ENCODE peak calls at places on chromosomes 1 and 21, in eight cellular contexts. One of them, this sample, is unnamed.
A peak's percentile ranks its signal among the peaks of the same experiment; 100 is the strongest.

GRCh38 chr21:31509108-31510017 is 150.1 kb upstream of the SOD1 start:
- DNase-seq in BE2C: peak; percentile 59
- DNase-seq in anterior cingulate cortex: no peak
- DNase-seq in brain microvascular endothelial cell: peak; percentile 63
- DNase-seq in C1 segment of cervical spinal cord: no peak
- DNase-seq in ovary: no peak
- DNase-seq in stromal cell of bone marrow: no peak
- DNase-seq in left kidney: no peak
- DNase-seq in this sample: peak; percentile 65

GRCh38 chr1:183356534-183357182 is 61.5 kb downstream of the NMNAT2 start:
- DNase-seq in left kidney: no peak
- DNase-seq in ovary: no peak
- DNase-seq in BE2C: no peak
- DNase-seq in stromal cell of bone marrow: no peak
- DNase-seq in C1 segment of cervical spinal cord: no peak
- DNase-seq in anterior cingulate cortex: no peak
- DNase-seq in brain microvascular endothelial cell: no peak
- DNase-seq in this sample: no peak

GRCh38 chr21:46181953-46182547 is 2.2 kb downstream of the SPATC1L start:
- DNase-seq in BE2C: no peak
- DNase-seq in stromal cell of bone marrow: no peak
- DNase-seq in left kidney: no peak
- DNase-seq in brain microvascular endothelial cell: no peak
- DNase-seq in ovary: no peak
- DNase-seq in anterior cingulate cortex: no peak
- DNase-seq in C1 segment of cervical spinal cord: no peak
- DNase-seq in this sample: no peak

GRCh38 chr1:180994262-180994661 is 28.4 kb downstream of the STX6 start:
- DNase-seq in BE2C: no peak
- DNase-seq in stromal cell of bone marrow: no peak
- DNase-seq in ovary: no peak
- DNase-seq in anterior cingulate cortex: no peak
- DNase-seq in brain microvascular endothelial cell: peak; percentile 22
- DNase-seq in left kidney: no peak
- DNase-seq in C1 segment of cervical spinal cord: no peak
- DNase-seq in this sample: no peak

GRCh38 chr1:242530761-242531160 is 6.3 kb upstream of the PLD5 start:
- DNase-seq in left kidney: no peak
- DNase-seq in ovary: no peak
- DNase-seq in stromal cell of bone marrow: no peak
- DNase-seq in C1 segment of cervical spinal cord: no peak
- DNase-seq in brain microvascular endothelial cell: no peak
- DNase-seq in anterior cingulate cortex: no peak
- DNase-seq in BE2C: no peak
- DNase-seq in this sample: no peak

GRCh38 chr1:226644541-226645176 is 94.4 kb downstream of the ITPKB start:
- DNase-seq in stromal cell of bone marrow: no peak
- DNase-seq in BE2C: no peak
- DNase-seq in brain microvascular endothelial cell: no peak
- DNase-seq in ovary: no peak
- DNase-seq in C1 segment of cervical spinal cord: no peak
- DNase-seq in anterior cingulate cortex: no peak
- DNase-seq in left kidney: no peak
- DNase-seq in this sample: no peak

GRCh38 chr1:98081951-98082350 is 161.1 kb upstream of the DPYD start:
- DNase-seq in stromal cell of bone marrow: no peak
- DNase-seq in C1 segment of cervical spinal cord: no peak
- DNase-seq in left kidney: no peak
- DNase-seq in anterior cingulate cortex: no peak
- DNase-seq in BE2C: no peak
- DNase-seq in ovary: no peak
- DNase-seq in brain microvascular endothelial cell: no peak
- DNase-seq in this sample: no peak

GRCh38 chr1:46130144-46130543 is 2.3 kb downstream of the PIK3R3 start:
- DNase-seq in anterior cingulate cortex: no peak
- DNase-seq in stromal cell of bone marrow: no peak
- DNase-seq in C1 segment of cervical spinal cord: no peak
- DNase-seq in ovary: no peak
- DNase-seq in brain microvascular endothelial cell: no peak
- DNase-seq in left kidney: peak; percentile 10
- DNase-seq in BE2C: no peak
- DNase-seq in this sample: no peak

GRCh38 chr1:214380418-214380817 is 99.5 kb downstream of the SMYD2 start:
- DNase-seq in ovary: no peak
- DNase-seq in left kidney: peak; percentile 89
- DNase-seq in brain microvascular endothelial cell: no peak
- DNase-seq in stromal cell of bone marrow: no peak
- DNase-seq in BE2C: no peak
- DNase-seq in anterior cingulate cortex: no peak
- DNase-seq in C1 segment of cervical spinal cord: no peak
- DNase-seq in this sample: no peak

GRCh38 chr1:173473599-173474011 is 3.5 kb upstream of the PRDX6 start:
- DNase-seq in BE2C: no peak
- DNase-seq in stromal cell of bone marrow: no peak
- DNase-seq in anterior cingulate cortex: no peak
- DNase-seq in C1 segment of cervical spinal cord: no peak
- DNase-seq in left kidney: no peak
- DNase-seq in ovary: no peak
- DNase-seq in brain microvascular endothelial cell: peak; percentile 60
- DNase-seq in this sample: no peak

GRCh38 chr1:231194843-231195516 is 33.1 kb downstream of the TRIM67 start:
- DNase-seq in C1 segment of cervical spinal cord: no peak
- DNase-seq in stromal cell of bone marrow: no peak
- DNase-seq in BE2C: no peak
- DNase-seq in anterior cingulate cortex: no peak
- DNase-seq in brain microvascular endothelial cell: no peak
- DNase-seq in ovary: no peak
- DNase-seq in left kidney: no peak
- DNase-seq in this sample: peak; percentile 13

GRCh38 chr1:220497220-220497756 is 30.6 kb upstream of the MARK1 start:
- DNase-seq in BE2C: no peak
- DNase-seq in ovary: no peak
- DNase-seq in stromal cell of bone marrow: no peak
- DNase-seq in anterior cingulate cortex: no peak
- DNase-seq in left kidney: peak; percentile 75
- DNase-seq in C1 segment of cervical spinal cord: no peak
- DNase-seq in brain microvascular endothelial cell: no peak
- DNase-seq in this sample: no peak

GRCh38 chr1:236130372-236130771 is 12.0 kb upstream of the GPR137B start:
- DNase-seq in C1 segment of cervical spinal cord: no peak
- DNase-seq in brain microvascular endothelial cell: no peak
- DNase-seq in stromal cell of bone marrow: no peak
- DNase-seq in left kidney: no peak
- DNase-seq in ovary: no peak
- DNase-seq in anterior cingulate cortex: no peak
- DNase-seq in BE2C: no peak
- DNase-seq in this sample: no peak

GRCh38 chr1:115474166-115474565 is 136.1 kb upstream of the NGF start:
- DNase-seq in stromal cell of bone marrow: no peak
- DNase-seq in BE2C: no peak
- DNase-seq in C1 segment of cervical spinal cord: no peak
- DNase-seq in ovary: no peak
- DNase-seq in anterior cingulate cortex: no peak
- DNase-seq in brain microvascular endothelial cell: no peak
- DNase-seq in left kidney: no peak
- DNase-seq in this sample: no peak

GRCh38 chr1:97006044-97006676 is 284.6 kb downstream of the PTBP2 start:
- DNase-seq in left kidney: no peak
- DNase-seq in stromal cell of bone marrow: peak; percentile 37
- DNase-seq in C1 segment of cervical spinal cord: no peak
- DNase-seq in brain microvascular endothelial cell: peak; percentile 92
- DNase-seq in BE2C: peak; percentile 53
- DNase-seq in anterior cingulate cortex: peak; percentile 13
- DNase-seq in ovary: no peak
- DNase-seq in this sample: no peak

GRCh38 chr1:182662121-182662890 is 22.1 kb downstream of the RGS8 start:
- DNase-seq in ovary: no peak
- DNase-seq in stromal cell of bone marrow: no peak
- DNase-seq in brain microvascular endothelial cell: peak; percentile 11
- DNase-seq in anterior cingulate cortex: no peak
- DNase-seq in left kidney: no peak
- DNase-seq in C1 segment of cervical spinal cord: no peak
- DNase-seq in BE2C: no peak
- DNase-seq in this sample: no peak

GRCh38 chr1:6059866-6060265 is 14.2 kb downstream of the KCNAB2 start:
- DNase-seq in brain microvascular endothelial cell: no peak
- DNase-seq in anterior cingulate cortex: no peak
- DNase-seq in BE2C: peak; percentile 63
- DNase-seq in left kidney: no peak
- DNase-seq in stromal cell of bone marrow: no peak
- DNase-seq in C1 segment of cervical spinal cord: no peak
- DNase-seq in ovary: no peak
- DNase-seq in this sample: no peak

GRCh38 chr1:59171788-59172187 is 125.1 kb upstream of the FGGY start:
- DNase-seq in left kidney: no peak
- DNase-seq in brain microvascular endothelial cell: no peak
- DNase-seq in ovary: no peak
- DNase-seq in C1 segment of cervical spinal cord: no peak
- DNase-seq in BE2C: no peak
- DNase-seq in anterior cingulate cortex: no peak
- DNase-seq in stromal cell of bone marrow: no peak
- DNase-seq in this sample: peak; percentile 42

GRCh38 chr1:230877139-230877923 is 9.0 kb upstream of the C1orf198 start:
- DNase-seq in anterior cingulate cortex: no peak
- DNase-seq in C1 segment of cervical spinal cord: no peak
- DNase-seq in brain microvascular endothelial cell: peak; percentile 66
- DNase-seq in left kidney: no peak
- DNase-seq in ovary: no peak
- DNase-seq in BE2C: no peak
- DNase-seq in stromal cell of bone marrow: no peak
- DNase-seq in this sample: no peak

This sample was measured in NCI-H82.